ENCODE peak calls at places on chromosomes 11 and 22, in six cellular contexts. Z, J, F, O, V and X are unnamed samples.

GRCh38 chr11:16194566-16194965 is 161.8 kb downstream of the SOX6 start:
- DNase-seq in Z (no peak), J (no peak), F (no peak), O (no peak), V (no peak), X (no peak)

GRCh38 chr11:2098691-2099522 is 40.3 kb downstream of the IGF2 start:
- DNase-seq in Z (no peak), J (no peak), F (no peak), O (no peak), V (no peak), X (no peak)

GRCh38 chr11:33633251-33634003 is 67.2 kb downstream of the C11orf91 start:
- DNase-seq in Z (peak), J (no peak), F (no peak), O (peak), V (peak), X (no peak)

GRCh38 chr11:134215836-134216235 is 7.9 kb downstream of the NCAPD3 start:
- DNase-seq in Z (no peak), J (no peak), F (no peak), O (no peak), V (no peak), X (no peak)

GRCh38 chr22:30459206-30460052 is 12.4 kb downstream of the SEC14L3 start:
- DNase-seq in Z (peak), J (no peak), F (no peak), O (no peak), V (peak), X (no peak)

GRCh38 chr11:76910620-76911414 is 50.1 kb downstream of the ACER3 start:
- DNase-seq in Z (no peak), J (no peak), F (no peak), O (no peak), V (peak), X (no peak)

GRCh38 chr11:79428406-79428805 is 12.4 kb downstream of the TENM4 start:
- DNase-seq in Z (no peak), J (no peak), F (no peak), O (no peak), V (peak), X (no peak)

GRCh38 chr11:3159296-3160190 is 5.6 kb downstream of the OSBPL5 start:
- DNase-seq in Z (no peak), J (no peak), F (peak), O (no peak), V (peak), X (no peak)

GRCh38 chr11:78202733-78203167 is 14.0 kb downstream of the USP35 start:
- DNase-seq in Z (no peak), J (no peak), F (no peak), O (no peak), V (no peak), X (no peak)

GRCh38 chr22:46573781-46574437 is 36.5 kb upstream of the CELSR1 start:
- DNase-seq in Z (no peak), J (no peak), F (no peak), O (no peak), V (no peak), X (no peak)

GRCh38 chr11:15705886-15706285 is 591.2 kb downstream of the INSC start:
- DNase-seq in Z (no peak), J (no peak), F (no peak), O (no peak), V (no peak), X (no peak)

GRCh38 chr11:114059278-114059983 is at the start of gene ZBTB16:
- DNase-seq in Z (no peak), J (peak), F (peak), O (no peak), V (peak), X (no peak)

GRCh38 chr11:64060861-64061444 is 25.2 kb downstream of the FLRT1 start:
- DNase-seq in Z (peak), J (no peak), F (peak), O (no peak), V (peak), X (peak)

GRCh38 chr11:134412508-134413333 is 679 bp upstream of the B3GAT1 start:
- DNase-seq in Z (peak), J (no peak), F (no peak), O (no peak), V (no peak), X (no peak)

GRCh38 chr11:57406337-57406904 is 16.0 kb upstream of the PRG2 start:
- DNase-seq in Z (no peak), J (peak), F (no peak), O (no peak), V (peak), X (no peak)

GRCh38 chr11:17827006-17827405 is 92.4 kb downstream of the KCNC1 start:
- DNase-seq in Z (no peak), J (no peak), F (no peak), O (no peak), V (no peak), X (no peak)
- TF ChIP-seq CTCF in Z (no peak), J (no peak), F (no peak), O (peak), V (peak), X (peak)

GRCh38 chr22:23716811-23717801 is 26.3 kb downstream of the RGL4 start:
- DNase-seq in Z (peak), J (peak), F (peak), O (peak), V (peak), X (peak)
- TF ChIP-seq CTCF in Z (no peak), J (no peak), F (no peak), O (no peak), V (no peak), X (no peak)

GRCh38 chr11:110479070-110479444 is 49.3 kb downstream of the FDX1 start:
- DNase-seq in Z (no peak), J (peak), F (no peak), O (no peak), V (no peak), X (no peak)

GRCh38 chr11:110474578-110474977 is 44.8 kb downstream of the FDX1 start:
- DNase-seq in Z (no peak), J (no peak), F (no peak), O (no peak), V (no peak), X (no peak)

GRCh38 chr11:110481523-110481922 is 51.8 kb downstream of the FDX1 start:
- DNase-seq in Z (no peak), J (no peak), F (no peak), O (no peak), V (no peak), X (no peak)

GRCh38 chr11:110478410-110478809 is 48.7 kb downstream of the FDX1 start:
- DNase-seq in Z (no peak), J (no peak), F (no peak), O (no peak), V (no peak), X (no peak)

DNA sequence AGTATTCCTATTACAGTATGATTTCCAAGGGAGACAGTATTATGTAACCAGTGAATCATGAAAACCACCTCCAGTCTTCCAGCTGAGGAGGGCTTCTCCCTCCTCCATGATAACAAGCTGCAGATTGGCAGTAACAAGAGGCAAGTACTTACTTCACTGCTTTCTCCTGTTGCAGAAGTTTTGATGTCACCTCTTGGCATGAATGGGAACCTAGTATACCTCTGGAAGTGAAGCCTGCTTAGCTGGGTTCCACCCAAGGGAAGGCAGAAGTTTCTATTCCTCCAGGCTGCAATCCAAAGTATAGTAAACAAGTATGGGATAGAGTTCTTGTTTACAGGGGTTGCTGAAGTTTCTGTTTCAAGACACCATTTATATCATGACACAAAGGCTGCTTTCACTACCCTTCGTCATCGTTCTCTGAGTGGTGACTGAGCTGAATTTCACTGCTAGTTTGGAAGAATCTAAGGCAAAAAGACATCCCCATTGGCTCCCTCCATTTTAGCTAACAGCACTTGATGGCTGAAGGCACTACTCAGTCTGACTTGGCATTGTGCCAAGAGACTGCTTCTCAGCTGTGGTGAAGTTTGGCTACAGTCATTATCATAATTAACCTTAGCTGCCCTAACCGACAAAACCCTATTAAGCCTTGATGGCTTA is 49.8 kb downstream of the FDX1 start:
- DNase-seq in Z (no peak), J (peak), F (no peak), O (no peak), V (peak), X (no peak)
- TF ChIP-seq CTCF in Z (no peak), J (no peak), F (no peak), O (no peak), V (no peak), X (no peak)

DNA sequence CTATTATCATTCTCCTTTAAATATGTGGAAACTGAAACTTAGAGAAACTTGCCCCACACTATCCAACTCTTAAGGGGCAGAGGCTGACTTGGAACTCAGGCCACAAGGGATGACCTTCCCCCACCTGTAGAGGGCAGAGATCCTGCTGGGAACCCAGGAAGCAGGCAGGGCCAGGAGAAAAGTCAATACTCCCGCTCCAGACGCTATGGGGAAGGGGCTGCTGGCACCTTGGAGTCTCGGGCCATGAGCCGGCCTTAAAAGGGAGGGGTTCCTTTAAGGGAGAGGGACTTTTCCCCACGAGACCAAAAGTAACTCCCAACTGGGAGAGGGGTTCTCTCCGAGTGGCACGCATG is 620 bp upstream of the ANO5 start:
- DNase-seq in Z (peak), J (no peak), F (no peak), O (no peak), V (no peak), X (no peak)
- TF ChIP-seq CTCF in Z (no peak), J (no peak), F (no peak), O (peak), V (no peak), X (peak)

DNA sequence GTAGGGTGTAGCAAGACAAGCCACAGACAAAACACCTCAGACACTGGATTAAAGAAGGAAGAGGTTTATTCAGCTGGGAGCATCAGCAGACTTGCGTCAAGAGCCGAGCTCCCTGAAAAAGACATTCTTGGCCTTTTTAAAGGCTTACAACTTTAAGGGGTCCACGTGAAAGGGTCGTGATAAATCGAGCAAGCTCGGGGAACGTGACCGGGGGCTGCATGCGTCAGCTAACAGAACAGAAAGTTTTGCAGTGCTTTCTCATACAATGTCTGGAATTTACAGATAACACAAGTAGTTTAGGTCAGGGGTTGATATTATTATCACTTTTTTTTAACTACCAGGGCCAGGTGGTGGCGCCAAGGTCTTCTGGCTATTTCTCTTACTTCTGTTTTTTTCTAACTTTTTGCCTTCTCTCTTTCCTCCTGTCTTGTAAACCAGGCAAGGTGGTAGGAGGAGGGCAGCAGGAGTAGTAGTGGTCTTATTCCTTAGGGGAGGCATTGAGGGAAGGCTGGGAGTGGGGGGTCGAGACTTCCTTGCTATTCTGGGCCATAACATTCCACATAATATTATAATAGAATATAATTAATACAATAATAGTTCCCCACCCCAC is 631 bp upstream of the ALDH3B1 start:
- DNase-seq in Z (no peak), J (no peak), F (no peak), O (no peak), V (peak), X (no peak)
- TF ChIP-seq CTCF in Z (peak), J (no peak), F (no peak), O (no peak), V (peak), X (peak)

GRCh38 chr22:37048133-37048532 is 3.4 kb upstream of the KCTD17 start:
- DNase-seq in Z (no peak), J (no peak), F (no peak), O (no peak), V (no peak), X (no peak)

GRCh38 chr22:37044634-37045625 is 6.6 kb upstream of the KCTD17 start:
- DNase-seq in Z (no peak), J (no peak), F (no peak), O (no peak), V (no peak), X (no peak)

GRCh38 chr22:37043828-37044538 is 7.6 kb upstream of the KCTD17 start:
- DNase-seq in Z (peak), J (peak), F (peak), O (peak), V (peak), X (peak)

GRCh38 chr22:37045958-37046357 is 5.6 kb upstream of the KCTD17 start:
- DNase-seq in Z (no peak), J (no peak), F (no peak), O (no peak), V (peak), X (no peak)

GRCh38 chr22:37046589-37046988 is 5.0 kb upstream of the KCTD17 start:
- DNase-seq in Z (no peak), J (no peak), F (no peak), O (no peak), V (no peak), X (no peak)
- TF ChIP-seq CTCF in Z (no peak), J (no peak), F (no peak), O (no peak), V (no peak), X (no peak)

GRCh38 chr22:48576333-48577013 is 1251.2 kb downstream of the BRD1 start:
- DNase-seq in Z (no peak), J (no peak), F (no peak), O (no peak), V (no peak), X (no peak)
- TF ChIP-seq CTCF in Z (no peak), J (no peak), F (no peak), O (no peak), V (no peak), X (peak)